ENCODE peak calls at places on chromosomes 3 and 15, in four cellular contexts. W is heart left ventricle, D is WERI-Rb-1, E is Peyer's patch. I is an unnamed sample. For H3K27me3, the result is how much of the 10 kb centered on the place peaks cover.

GRCh38 chr3:100260081-100260684 is 609 bp upstream of the TBC1D23 start:
- DNase-seq in E (no peak), W (peak), D (no peak), I (no peak)

GRCh38 chr3:105483476-105483875 is 116.8 kb downstream of the ALCAM start:
- DNase-seq in W (no peak), D (no peak), E (no peak), I (no peak)

GRCh38 chr3:194268659-194269487 is 82.3 kb downstream of the CPN2 start:
- DNase-seq in W (peak), E (no peak), D (no peak), I (no peak)

GRCh38 chr3:14598143-14598569 is 53.4 kb upstream of the CCDC174 start:
- DNase-seq in D (no peak), W (no peak), E (no peak), I (peak)

GRCh38 chr15:70313099-70314017 is 215.6 kb upstream of the TLE3 start:
- DNase-seq in W (no peak), D (no peak), E (no peak), I (no peak)

GRCh38 chr3:187623285-187623814 is 46.8 kb downstream of the SST start:
- DNase-seq in D (no peak), E (no peak), W (no peak), I (no peak)

GRCh38 chr3:69925506-69925905 is 74.0 kb upstream of the SAMMSON start:
- DNase-seq in D (no peak), E (no peak), W (no peak), I (no peak)

GRCh38 chr15:71725215-71725955 is 85.0 kb upstream of the NR2E3 start:
- DNase-seq in W (no peak), D (no peak), E (no peak), I (no peak)

GRCh38 chr3:76990606-76991005 is 49.3 kb upstream of the ROBO2 start:
- DNase-seq in E (no peak), D (no peak), W (no peak), I (no peak)

GRCh38 chr3:27633224-27633545 is 88.9 kb downstream of the EOMES start:
- DNase-seq in E (peak), D (no peak), W (no peak), I (no peak)

GRCh38 chr15:59696332-59696731 is 7.2 kb upstream of the BNIP2 start:
- DNase-seq in W (no peak), D (no peak), E (no peak), I (no peak)

GRCh38 chr3:45547764-45548683 is 46.5 kb upstream of the LIMD1 start:
- DNase-seq in W (peak), E (no peak), D (no peak), I (no peak)

GRCh38 chr15:100141304-100142080 is 200.3 kb downstream of the ADAMTS17 start:
- DNase-seq in D (no peak), E (no peak), W (no peak), I (no peak)

GRCh38 chr15:57751177-57751800 is 44.8 kb downstream of the POLR2M start:
- DNase-seq in W (no peak), E (no peak), D (no peak), I (no peak)

GRCh38 chr3:161630791-161631190 is 134.2 kb downstream of the OTOL1 start:
- DNase-seq in D (no peak), W (no peak), E (no peak), I (no peak)

GRCh38 chr3:138947303-138948121 is 495 bp downstream of the FOXL2NB start:
- DNase-seq in W (no peak), E (no peak), D (peak), I (no peak)
- H3K27me3 ChIP-seq in W (half or more), E (half or more), D (under half), I (under half)

GRCh38 chr15:76333309-76333708 is 3.3 kb upstream of the ISL2 start:
- DNase-seq in W (no peak), E (no peak), D (no peak), I (no peak)
- H3K27me3 ChIP-seq in W (under half), E (under half), D (under half), I (under half)

DNA sequence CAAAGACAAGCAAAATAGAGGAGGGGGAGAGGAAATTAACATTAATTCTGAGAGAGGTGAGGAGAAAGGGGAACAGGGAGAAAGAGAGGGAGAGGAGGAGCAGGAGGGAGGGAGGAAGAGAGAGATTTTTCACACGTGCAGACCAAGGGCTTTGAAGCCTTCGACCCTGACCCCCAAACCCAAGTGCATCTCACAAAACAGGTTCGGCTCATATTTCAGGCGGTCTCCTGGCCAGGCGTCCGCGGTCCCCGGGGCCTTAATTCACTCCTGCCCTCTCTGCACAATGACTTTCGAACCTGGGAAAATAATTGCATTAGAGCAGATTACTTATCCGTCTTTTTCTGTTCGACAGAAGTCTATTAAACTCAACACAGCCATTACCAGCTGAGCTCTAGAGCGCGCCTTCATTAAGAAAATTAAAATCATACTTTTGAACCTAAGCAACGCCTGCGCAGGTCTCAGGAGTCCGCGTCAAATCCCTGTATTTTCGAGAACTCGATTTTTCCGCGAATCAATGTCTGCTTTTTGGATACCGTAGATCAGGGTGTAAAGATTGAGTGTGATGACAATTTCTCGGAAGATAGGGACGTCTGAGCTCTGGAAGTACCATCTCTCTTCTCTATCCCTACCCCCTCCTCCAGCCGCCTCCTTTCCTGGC is 220.7 kb downstream of the MEIS2 start:
- DNase-seq in W (no peak), E (no peak), D (no peak), I (no peak)
- H3K27me3 ChIP-seq in W (under half), E (under half), D (under half), I (under half)

GRCh38 chr3:10330319-10330718 is 9.4 kb upstream of the SEC13 start:
- DNase-seq in D (no peak), W (no peak), E (no peak), I (no peak)
- H3K27me3 ChIP-seq in D (under half), W (under half), E (under half), I (under half)

GRCh38 chr3:124118397-124118796 is 126.5 kb upstream of the ROPN1 start:
- DNase-seq in W (no peak), D (no peak), E (no peak), I (no peak)
- H3K27me3 ChIP-seq in W (under half), D (under half), E (under half), I (under half)

GRCh38 chr3:62371735-62372591 is 1.4 kb downstream of the FEZF2 start:
- DNase-seq in W (no peak), E (no peak), D (no peak), I (no peak)
- H3K27me3 ChIP-seq in W (half or more), E (under half), D (half or more), I (under half)

I was measured in CD4-positive, alpha-beta memory T cell.